ENCODE peak calls at places on chromosomes 13 and 19, in four cellular contexts. W, H, Z and R are unnamed samples.

GRCh38 chr13:26964278-26965057 is 203.9 kb upstream of the GPR12 start:
- DNase-seq in W (peak; percentile 70), H (peak; percentile 81), Z (no peak), R (no peak)

GRCh38 chr13:67094952-67095351 is 135.2 kb downstream of the PCDH9 start:
- DNase-seq in W (no peak), H (no peak), Z (no peak), R (no peak)

GRCh38 chr13:45206340-45206739 is 5.5 kb upstream of the KCTD4 start:
- DNase-seq in W (no peak), H (no peak), Z (no peak), R (no peak)

GRCh38 chr13:80171096-80171495 is 169.8 kb downstream of the SPRY2 start:
- DNase-seq in W (no peak), H (no peak), Z (no peak), R (no peak)

GRCh38 chr13:36818483-36819063 is 449 bp upstream of the RFXAP start:
- DNase-seq in W (no peak), H (no peak), Z (no peak), R (no peak)

GRCh38 chr19:801861-802496 is 4.7 kb downstream of the PTBP1 start:
- DNase-seq in W (no peak), H (peak; percentile 74), Z (no peak), R (peak; percentile 61)

GRCh38 chr13:37226966-37227365 is 121.5 kb upstream of the CSNK1A1L start:
- DNase-seq in W (no peak), H (no peak), Z (no peak), R (no peak)

GRCh38 chr19:11203194-11204075 is 6.1 kb upstream of the KANK2 start:
- DNase-seq in W (peak; percentile 85), H (peak; percentile 61), Z (no peak), R (peak; percentile 94)

GRCh38 chr19:14782978-14783545 is 4.7 kb upstream of the ADGRE2 start:
- DNase-seq in W (no peak), H (no peak), Z (no peak), R (no peak)

GRCh38 chr13:57418067-57418677 is 213.4 kb upstream of the PCDH17 start:
- DNase-seq in W (no peak), H (no peak), Z (no peak), R (no peak)

GRCh38 chr13:47251771-47252170 is 354.9 kb upstream of the HTR2A start:
- DNase-seq in W (no peak), H (no peak), Z (no peak), R (no peak)

GRCh38 chr13:30314069-30314468 is 6.7 kb upstream of the KATNAL1 start:
- DNase-seq in W (no peak), H (no peak), Z (no peak), R (no peak)

GRCh38 chr19:50383307-50383851 is 768 bp upstream of the POLD1 start:
- DNase-seq in W (peak; percentile 12), H (no peak), Z (no peak), R (no peak)

DNA sequence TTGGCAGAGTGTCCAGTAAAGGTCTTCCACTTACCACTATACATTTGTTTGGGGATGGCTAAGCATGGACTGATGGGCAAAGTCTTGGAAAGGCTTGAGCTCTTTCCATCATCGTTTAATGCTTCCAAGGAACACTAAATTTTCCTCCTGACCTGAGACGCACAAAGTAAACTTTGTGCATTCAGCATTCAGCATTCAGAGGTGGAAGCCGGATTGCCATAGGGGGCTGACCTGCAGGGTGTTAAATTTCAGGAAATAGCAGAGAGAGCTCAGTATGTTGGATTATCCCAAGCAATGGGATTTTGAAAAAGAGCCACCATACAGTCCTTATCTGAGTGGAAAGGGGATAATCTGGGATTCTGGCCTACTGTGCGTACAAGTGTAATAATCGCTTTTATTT is 14.0 kb downstream of the ZNF552 start:
- DNase-seq in W (no peak), H (no peak), Z (no peak), R (no peak)
- H3K4me1 ChIP-seq in W (no peaks in the 10 kb centered on the region), H (peaks cover 17% of the 10 kb centered on the region), Z (peaks cover 60% of the 10 kb centered on the region), R (peaks cover 3% of the 10 kb centered on the region)

DNA sequence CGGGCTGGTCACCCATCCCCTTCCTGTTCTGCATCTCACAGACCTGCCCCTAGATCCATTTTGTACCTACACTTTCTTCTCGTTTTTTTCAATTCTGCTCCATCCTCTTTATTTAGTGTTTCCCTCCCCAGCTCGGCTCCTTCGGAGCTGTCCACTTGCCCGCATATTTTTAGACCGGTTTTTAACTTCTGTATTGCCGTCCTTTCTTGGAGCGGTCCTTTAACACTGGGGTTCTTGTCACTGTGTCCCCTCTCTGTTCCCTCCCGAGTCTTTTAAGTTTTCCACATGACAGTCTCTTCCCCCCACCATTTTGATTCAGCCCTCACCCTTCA is 1.7 kb downstream of the ARHGAP35 start:
- DNase-seq in W (no peak), H (no peak), Z (peak; percentile 11), R (peak; percentile 7)
- H3K4me1 ChIP-seq in W (peaks cover 22% of the 10 kb centered on the region), H (peaks cover 65% of the 10 kb centered on the region), Z (peaks cover 36% of the 10 kb centered on the region), R (peaks cover 13% of the 10 kb centered on the region)

DNA sequence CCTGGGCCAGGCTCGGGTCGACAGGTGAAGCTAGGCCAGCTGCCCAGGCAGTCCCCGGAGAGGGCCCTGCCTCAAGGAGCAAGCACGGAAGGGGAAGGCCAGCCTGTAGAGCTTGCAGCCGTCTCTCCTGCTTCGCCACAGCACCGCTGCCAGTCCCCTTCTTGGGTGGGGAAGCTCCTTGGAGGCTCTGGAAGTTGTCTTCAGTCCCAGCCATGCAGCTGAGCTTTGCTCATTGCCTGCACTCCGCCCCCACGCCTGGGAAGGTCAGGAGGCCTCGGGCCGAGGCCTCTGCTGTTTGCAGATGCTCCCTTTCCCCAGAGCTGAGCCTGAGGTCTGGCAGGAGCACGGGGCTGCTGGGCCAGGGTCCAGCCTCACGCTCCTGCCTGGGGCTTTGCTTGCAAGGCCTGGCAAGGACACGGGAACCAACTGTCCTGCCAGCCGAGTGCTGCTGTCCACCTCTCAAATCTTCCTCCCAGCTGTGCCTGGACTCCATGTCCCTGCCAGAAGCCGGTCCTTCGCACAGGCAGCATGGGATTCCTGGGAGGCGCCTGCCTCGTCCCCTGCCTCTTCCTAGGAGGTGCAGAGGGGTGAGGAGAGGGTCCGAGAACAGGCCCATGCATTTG is 13.3 kb downstream of the PLEKHF1 start:
- DNase-seq in W (no peak), H (no peak), Z (no peak), R (peak; percentile 81)
- H3K4me1 ChIP-seq in W (no peaks in the 10 kb centered on the region), H (peaks cover 54% of the 10 kb centered on the region), Z (no peaks in the 10 kb centered on the region), R (peaks cover 9% of the 10 kb centered on the region)

DNA sequence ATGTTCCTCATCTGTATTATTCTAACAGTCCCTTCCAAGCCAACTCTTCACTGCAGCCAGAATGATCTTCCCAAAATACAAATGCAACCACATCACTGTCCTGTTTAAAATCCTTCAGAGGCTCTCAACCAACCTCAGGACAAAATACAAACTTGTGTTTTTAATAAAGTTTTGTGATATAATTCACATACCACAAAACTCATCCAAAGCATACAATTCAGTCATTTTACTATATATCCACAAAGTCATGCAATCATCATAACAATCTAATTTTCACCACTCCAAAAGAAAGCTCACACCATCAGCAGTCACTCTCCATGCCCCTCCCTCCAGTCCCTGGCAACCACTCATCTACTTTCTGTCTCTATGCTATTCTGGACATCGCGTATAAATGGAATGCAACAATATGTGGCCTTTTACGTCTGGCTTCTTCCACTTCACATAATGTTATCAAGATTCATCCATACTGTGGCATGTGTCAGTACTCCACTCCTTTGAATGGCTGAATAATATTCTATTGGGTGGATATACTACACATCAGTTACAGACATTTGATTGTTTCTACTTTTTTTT is 81.7 kb upstream of the DOCK9 start:
- DNase-seq in W (no peak), H (no peak), Z (no peak), R (no peak)
- H3K4me1 ChIP-seq in W (no peaks in the 10 kb centered on the region), H (peaks cover 25% of the 10 kb centered on the region), Z (peaks cover 47% of the 10 kb centered on the region), R (peaks cover 7% of the 10 kb centered on the region)

GRCh38 chr19:3776479-3777040 is 4.5 kb upstream of the RAX2 start:
- DNase-seq in W (no peak), H (no peak), Z (no peak), R (no peak)
- H3K4me1 ChIP-seq in W (no peaks in the 10 kb centered on the region), H (no peaks in the 10 kb centered on the region), Z (no peaks in the 10 kb centered on the region), R (no peaks in the 10 kb centered on the region)

GRCh38 chr13:40652588-40652940 is 13.9 kb downstream of the FOXO1 start:
- DNase-seq in W (no peak), H (no peak), Z (no peak), R (no peak)

GRCh38 chr13:40648040-40648439 is 18.4 kb downstream of the FOXO1 start:
- DNase-seq in W (no peak), H (no peak), Z (no peak), R (no peak)

GRCh38 chr13:40648841-40649240 is 17.6 kb downstream of the FOXO1 start:
- DNase-seq in W (no peak), H (no peak), Z (no peak), R (no peak)

GRCh38 chr13:40653558-40654318 is 12.7 kb downstream of the FOXO1 start:
- DNase-seq in W (no peak), H (no peak), Z (no peak), R (no peak)

DNA sequence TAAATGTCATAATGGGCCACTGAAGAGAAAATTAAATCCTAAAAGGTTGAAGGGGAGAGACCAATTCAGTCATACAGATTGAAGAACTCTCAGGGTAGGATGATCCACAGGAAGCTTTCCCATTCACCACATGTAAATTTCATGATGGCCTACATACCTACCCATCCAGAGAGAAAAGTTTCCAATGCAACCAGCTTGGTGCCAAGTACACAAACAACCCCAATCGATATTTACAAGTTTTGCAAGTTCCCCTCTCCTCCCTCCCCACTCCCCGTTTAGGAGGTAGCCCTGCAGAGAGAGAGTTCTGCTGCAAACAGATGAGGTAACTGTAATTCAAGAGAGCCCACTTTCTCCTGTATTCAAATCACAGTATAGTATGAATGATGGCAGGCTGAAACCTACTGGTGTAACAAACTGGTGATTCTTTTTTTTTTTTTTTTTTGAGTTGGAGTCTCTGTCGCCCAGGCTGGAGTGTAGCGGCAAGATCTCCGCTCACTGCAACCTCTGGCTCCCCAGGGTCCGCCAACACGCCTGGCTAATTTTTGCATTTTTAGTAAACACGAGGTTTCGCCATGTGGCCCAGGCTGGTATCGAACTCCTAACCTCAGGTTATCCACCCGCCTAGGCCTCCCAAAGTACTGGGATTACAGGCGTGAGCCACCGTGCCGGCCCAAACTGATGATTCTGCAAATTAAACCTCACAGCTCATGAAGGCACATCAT is 14.4 kb downstream of the FOXO1 start:
- DNase-seq in W (no peak), H (no peak), Z (no peak), R (no peak)
- H3K4me1 ChIP-seq in W (peaks cover 7% of the 10 kb centered on the region), H (peaks cover 32% of the 10 kb centered on the region), Z (peaks cover 14% of the 10 kb centered on the region), R (peaks cover 33% of the 10 kb centered on the region)

GRCh38 chr13:114055766-114056165 is 76.7 kb downstream of the RASA3 start:
- DNase-seq in W (no peak), H (no peak), Z (no peak), R (no peak)
- H3K4me1 ChIP-seq in W (no peaks in the 10 kb centered on the region), H (peaks cover 28% of the 10 kb centered on the region), Z (no peaks in the 10 kb centered on the region), R (no peaks in the 10 kb centered on the region)

GRCh38 chr13:48476215-48476614 is 56.7 kb downstream of the RCBTB2 start:
- DNase-seq in W (no peak), H (no peak), Z (no peak), R (no peak)

GRCh38 chr13:48477191-48477855 is 55.6 kb downstream of the RCBTB2 start:
- DNase-seq in W (no peak), H (no peak), Z (no peak), R (no peak)

GRCh38 chr13:48476674-48477073 is 56.2 kb downstream of the RCBTB2 start:
- DNase-seq in W (no peak), H (no peak), Z (no peak), R (no peak)

GRCh38 chr13:48475230-48475629 is 57.6 kb downstream of the RCBTB2 start:
- DNase-seq in W (no peak), H (no peak), Z (no peak), R (no peak)

DNA sequence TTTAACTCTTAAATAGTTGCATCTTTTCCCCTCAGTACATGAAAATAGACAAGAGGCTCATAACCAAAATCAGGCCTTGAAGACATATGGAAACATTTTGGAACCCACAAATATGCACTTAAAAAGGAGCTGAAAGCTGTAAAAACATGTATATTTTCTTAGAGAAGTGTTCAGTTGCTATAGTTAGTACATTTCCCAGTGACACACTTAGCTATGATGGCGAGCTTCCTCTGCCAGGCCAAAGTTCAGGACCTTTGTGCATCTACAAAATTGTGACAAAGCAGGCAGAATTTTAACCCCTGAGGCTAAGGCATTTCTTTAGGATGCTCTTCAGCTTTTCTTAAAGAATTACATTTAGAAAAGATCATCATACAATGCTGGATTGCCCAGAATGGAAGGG is 54.5 kb downstream of the RCBTB2 start:
- DNase-seq in W (no peak), H (no peak), Z (no peak), R (no peak)
- H3K4me1 ChIP-seq in W (no peaks in the 10 kb centered on the region), H (no peaks in the 10 kb centered on the region), Z (no peaks in the 10 kb centered on the region), R (no peaks in the 10 kb centered on the region)